ENCODE peak calls at places on chromosomes 2 and 18, in ten cellular contexts. U is sigmoid colon, M is spleen, I is prostate gland, B is HCT116, D is GM23338, L is HL-60, F is SK-N-SH, G is Panc1, A is stomach. V is an unnamed sample.

GRCh38 chr2:42089340-42089925 is 41.6 kb downstream of the PKDCC start:
- DNase-seq in U (peak), M (peak), I (no peak), B (peak), D (peak), L (no peak), F (peak), G (no peak), A (peak), V (peak)

GRCh38 chr2:48343571-48344440 is 186.1 kb upstream of the STON1 start:
- DNase-seq in U (no peak), M (no peak), I (no peak), B (no peak), D (no peak), L (no peak), F (peak), G (peak), A (no peak), V (no peak)

GRCh38 chr18:8662574-8663255 is 42.6 kb upstream of the MTCL1 start:
- DNase-seq in U (no peak), M (no peak), I (no peak), B (no peak), D (no peak), L (no peak), F (no peak), G (no peak), A (no peak), V (no peak)

GRCh38 chr2:202135111-202135874 is 62.2 kb downstream of the KIAA2012 start:
- DNase-seq in U (peak), M (no peak), I (no peak), B (no peak), D (no peak), L (no peak), F (no peak), G (no peak), A (peak), V (peak)

GRCh38 chr18:12968115-12968514 is 20.3 kb downstream of the SEH1L start:
- DNase-seq in U (no peak), M (no peak), I (no peak), B (no peak), D (no peak), L (no peak), F (no peak), G (no peak), A (no peak), V (no peak)

GRCh38 chr18:58535340-58536186 is 93.3 kb downstream of the ALPK2 start:
- DNase-seq in U (no peak), M (no peak), I (no peak), B (no peak), D (no peak), L (no peak), F (no peak), G (no peak), A (no peak), V (no peak)

GRCh38 chr2:170651603-170652002 is 63.5 kb upstream of the SP5 start:
- DNase-seq in U (no peak), M (no peak), I (no peak), B (no peak), D (no peak), L (no peak), F (no peak), G (no peak), A (no peak), V (no peak)

GRCh38 chr18:48002933-48003365 is 72.5 kb upstream of the SMAD2 start:
- DNase-seq in U (no peak), M (peak), I (no peak), B (peak), D (no peak), L (no peak), F (no peak), G (peak), A (peak), V (peak)

GRCh38 chr18:73791081-73791480 is 356.6 kb downstream of the FBXO15 start:
- DNase-seq in U (no peak), M (no peak), I (no peak), B (no peak), D (no peak), L (no peak), F (no peak), G (no peak), A (no peak), V (no peak)

GRCh38 chr2:71453404-71454220 is at the start of gene DYSF:
- DNase-seq in U (peak), M (peak), I (no peak), B (no peak), D (peak), L (no peak), F (peak), G (no peak), A (peak), V (peak)

GRCh38 chr2:124286089-124286783 is 261.1 kb downstream of the CNTNAP5 start:
- DNase-seq in U (no peak), M (no peak), I (no peak), B (no peak), D (peak), L (no peak), F (no peak), G (no peak), A (no peak), V (no peak)

GRCh38 chr18:374735-375168 is 106.9 kb upstream of the THOC1 start:
- DNase-seq in U (peak), M (no peak), I (no peak), B (no peak), D (no peak), L (no peak), F (no peak), G (no peak), A (no peak), V (no peak)

GRCh38 chr2:196000551-196000950 is 68.1 kb downstream of the DNAH7 start:
- DNase-seq in U (no peak), M (no peak), I (no peak), B (no peak), D (no peak), L (no peak), F (no peak), G (no peak), A (no peak), V (no peak)

GRCh38 chr2:10395893-10396292 is 52.2 kb downstream of the ODC1 start:
- DNase-seq in U (no peak), M (peak), I (no peak), B (no peak), D (no peak), L (no peak), F (no peak), G (no peak), A (peak), V (no peak)

GRCh38 chr2:62304429-62305417 is 108.8 kb downstream of the B3GNT2 start:
- DNase-seq in U (no peak), M (peak), I (peak), B (peak), D (peak), L (peak), F (peak), G (no peak), A (peak), V (peak)

GRCh38 chr2:20698916-20699613 is 32.1 kb downstream of the GDF7 start:
- DNase-seq in U (no peak), M (no peak), I (no peak), B (no peak), D (no peak), L (no peak), F (no peak), G (no peak), A (no peak), V (no peak)

GRCh38 chr2:170512271-170512670 is 202.9 kb upstream of the SP5 start:
- DNase-seq in U (no peak), M (no peak), I (peak), B (no peak), D (no peak), L (no peak), F (no peak), G (no peak), A (no peak), V (no peak)

GRCh38 chr2:241272298-241272721 is 43.2 kb downstream of the HDLBP start:
- DNase-seq in U (peak), M (peak), I (peak), B (no peak), D (peak), L (peak), F (peak), G (no peak), A (peak), V (peak)

GRCh38 chr2:113164930-113165585 is 8.7 kb upstream of the PSD4 start:
- DNase-seq in U (no peak), M (peak), I (peak), B (no peak), D (peak), L (no peak), F (no peak), G (no peak), A (no peak), V (no peak)

GRCh38 chr18:54222922-54223567 is 1.4 kb downstream of the MBD2 start:
- DNase-seq in U (no peak), M (no peak), I (peak), B (peak), D (no peak), L (no peak), F (no peak), G (no peak), A (no peak), V (no peak)

GRCh38 chr18:8277270-8277669 is 332.0 kb upstream of the RAB12 start:
- DNase-seq in U (no peak), M (no peak), I (no peak), B (no peak), D (no peak), L (no peak), F (no peak), G (no peak), A (no peak), V (no peak)

GRCh38 chr2:74902281-74902860 is 56.1 kb upstream of the POLE4 start:
- DNase-seq in U (no peak), M (no peak), I (no peak), B (no peak), D (no peak), L (no peak), F (no peak), G (no peak), A (no peak), V (no peak)

GRCh38 chr2:115036818-115037217 is 594.4 kb downstream of the DPP10 start:
- DNase-seq in U (no peak), M (no peak), I (no peak), B (no peak), D (peak), L (no peak), F (no peak), G (no peak), A (no peak), V (no peak)

GRCh38 chr2:149313512-149313972 is 16.8 kb upstream of the LYPD6 start:
- DNase-seq in U (no peak), M (no peak), I (peak), B (peak), D (peak), L (peak), F (peak), G (peak), A (peak), V (peak)

GRCh38 chr2:66574701-66575624 is 140.0 kb downstream of the MEIS1 start:
- DNase-seq in U (peak), M (no peak), I (peak), B (no peak), D (peak), L (no peak), F (peak), G (no peak), A (no peak), V (peak)

GRCh38 chr2:30514861-30515435 is 67.9 kb downstream of the LCLAT1 start:
- DNase-seq in U (no peak), M (no peak), I (no peak), B (no peak), D (no peak), L (no peak), F (no peak), G (no peak), A (no peak), V (no peak)

GRCh38 chr2:151756820-151757219 is 22.5 kb upstream of the NEB start:
- DNase-seq in U (no peak), M (no peak), I (no peak), B (no peak), D (no peak), L (no peak), F (no peak), G (no peak), A (no peak), V (no peak)

GRCh38 chr2:125427721-125428315 is 1228.1 kb upstream of the GYPC start:
- DNase-seq in U (no peak), M (no peak), I (no peak), B (no peak), D (no peak), L (no peak), F (no peak), G (no peak), A (no peak), V (no peak)

GRCh38 chr2:69733338-69734039 is 8.4 kb upstream of the ANXA4 start:
- DNase-seq in U (no peak), M (no peak), I (no peak), B (no peak), D (no peak), L (no peak), F (no peak), G (no peak), A (no peak), V (no peak)

GRCh38 chr18:37483221-37483971 is 82.2 kb downstream of the CELF4 start:
- DNase-seq in U (no peak), M (no peak), I (no peak), B (no peak), D (peak), L (no peak), F (no peak), G (no peak), A (no peak), V (no peak)

GRCh38 chr2:199606193-199606780 is 148.5 kb upstream of the SATB2 start:
- DNase-seq in U (no peak), M (no peak), I (no peak), B (no peak), D (peak), L (no peak), F (peak), G (no peak), A (no peak), V (no peak)

GRCh38 chr2:172415759-172416158 is 11.6 kb upstream of the ITGA6 start:
- DNase-seq in U (no peak), M (no peak), I (no peak), B (no peak), D (no peak), L (no peak), F (no peak), G (no peak), A (no peak), V (no peak)

GRCh38 chr2:176484838-176485237 is 215.6 kb downstream of the MTX2 start:
- DNase-seq in U (no peak), M (no peak), I (peak), B (no peak), D (no peak), L (no peak), F (no peak), G (no peak), A (no peak), V (no peak)

GRCh38 chr2:108607706-108608301 is 73.5 kb downstream of the LIMS1 start:
- DNase-seq in U (no peak), M (no peak), I (peak), B (no peak), D (peak), L (no peak), F (peak), G (no peak), A (peak), V (no peak)

GRCh38 chr2:231621051-231621879 is 28.6 kb downstream of the TEX44 start:
- DNase-seq in U (peak), M (peak), I (peak), B (peak), D (peak), L (no peak), F (no peak), G (no peak), A (no peak), V (peak)

GRCh38 chr18:59454909-59455727 is 96.1 kb upstream of the LMAN1 start:
- DNase-seq in U (no peak), M (no peak), I (no peak), B (no peak), D (no peak), L (no peak), F (peak), G (no peak), A (no peak), V (no peak)

GRCh38 chr18:36415606-36416005 is 118.1 kb downstream of the FHOD3 start:
- DNase-seq in U (no peak), M (no peak), I (no peak), B (no peak), D (no peak), L (no peak), F (no peak), G (no peak), A (no peak), V (no peak)

GRCh38 chr2:238305092-238305862 is 15.0 kb upstream of the TRAF3IP1 start:
- DNase-seq in U (peak), M (no peak), I (no peak), B (no peak), D (peak), L (no peak), F (no peak), G (no peak), A (no peak), V (no peak)
- TF ChIP-seq CTCF in U (no peak), M (no peak), I (peak), B (peak), D (peak), L (peak), F (peak), G (peak), A (peak), V (peak)

GRCh38 chr2:163768881-163769681 is 33.3 kb upstream of the FIGN start:
- DNase-seq in U (no peak), M (no peak), I (no peak), B (no peak), D (no peak), L (no peak), F (no peak), G (no peak), A (no peak), V (no peak)
- TF ChIP-seq POLR2AphosphoS5 in U (no peak), M (no peak), I (no peak), B (no peak), D (no peak), L (no peak), F (no peak), G (no peak), A (no peak), V (no peak)

GRCh38 chr2:227823922-227824321 is 10.3 kb downstream of the CCL20 start:
- DNase-seq in U (no peak), M (no peak), I (no peak), B (no peak), D (no peak), L (no peak), F (no peak), G (no peak), A (no peak), V (no peak)

GRCh38 chr2:227828385-227828990 is 14.8 kb downstream of the CCL20 start:
- DNase-seq in U (no peak), M (no peak), I (no peak), B (no peak), D (no peak), L (no peak), F (no peak), G (no peak), A (no peak), V (no peak)

GRCh38 chr2:227824711-227825110 is 11.1 kb downstream of the CCL20 start:
- DNase-seq in U (no peak), M (no peak), I (no peak), B (no peak), D (no peak), L (no peak), F (no peak), G (no peak), A (no peak), V (no peak)

GRCh38 chr2:227826563-227826962 is 12.9 kb downstream of the CCL20 start:
- DNase-seq in U (no peak), M (no peak), I (no peak), B (no peak), D (no peak), L (no peak), F (no peak), G (no peak), A (no peak), V (no peak)

GRCh38 chr2:227826019-227826521 is 12.4 kb downstream of the CCL20 start:
- DNase-seq in U (no peak), M (no peak), I (peak), B (no peak), D (no peak), L (no peak), F (no peak), G (no peak), A (no peak), V (peak)
- H3K27ac ChIP-seq in U (no peak), M (no peak), I (no peak), B (no peak), D (no peak), L (no peak), F (no peak), G (no peak), A (no peak), V (no peak)

DNA sequence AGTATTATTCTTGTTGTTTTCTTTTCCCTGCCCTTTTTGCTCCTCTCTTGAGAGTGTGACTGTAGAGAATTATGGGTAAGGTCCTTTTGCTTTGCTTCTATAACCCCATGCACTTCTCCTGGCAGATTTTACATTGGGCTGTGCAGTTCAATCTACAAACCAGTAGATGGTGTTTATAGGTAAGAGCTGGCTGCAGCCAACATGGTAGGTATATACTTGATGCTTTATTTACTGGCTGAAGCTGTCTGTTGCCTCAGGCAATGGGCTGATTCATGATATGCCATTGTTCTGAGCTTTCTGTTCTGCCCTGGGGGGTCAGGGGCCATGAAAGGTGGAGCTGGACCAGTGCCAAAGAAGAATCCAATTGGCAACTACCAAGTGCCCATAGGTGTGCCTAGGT is 48.3 kb upstream of the MYL1 start:
- DNase-seq in U (no peak), M (no peak), I (no peak), B (no peak), D (peak), L (no peak), F (no peak), G (no peak), A (no peak), V (no peak)
- TF ChIP-seq CTCF in U (no peak), M (no peak), I (peak), B (peak), D (peak), L (no peak), F (peak), G (peak), A (no peak), V (no peak)

DNA sequence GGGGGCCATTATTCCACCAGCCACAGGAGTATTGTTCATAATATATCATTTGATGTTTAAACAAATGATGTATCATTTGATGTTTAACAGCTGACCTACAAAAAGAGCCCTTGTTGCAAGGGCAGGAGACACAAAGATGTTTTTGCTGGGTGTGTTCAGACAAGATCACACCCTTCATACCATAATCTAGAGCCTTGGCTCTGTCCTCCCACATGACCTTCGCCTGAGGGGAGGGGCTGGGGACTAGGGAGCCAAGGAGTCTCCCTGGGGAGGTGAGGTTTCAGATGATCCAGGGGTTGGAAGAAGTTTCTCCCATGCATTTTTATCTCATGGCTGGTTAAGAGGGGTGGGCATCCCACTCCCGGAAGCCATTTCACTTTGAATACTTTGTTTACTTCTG is 33.5 kb downstream of the CDC42EP3 start:
- DNase-seq in U (no peak), M (no peak), I (no peak), B (no peak), D (no peak), L (no peak), F (no peak), G (no peak), A (no peak), V (no peak)
- TF ChIP-seq POLR2AphosphoS5 in U (no peak), M (no peak), I (no peak), B (no peak), D (no peak), L (no peak), F (no peak), G (no peak), A (no peak), V (no peak)

DNA sequence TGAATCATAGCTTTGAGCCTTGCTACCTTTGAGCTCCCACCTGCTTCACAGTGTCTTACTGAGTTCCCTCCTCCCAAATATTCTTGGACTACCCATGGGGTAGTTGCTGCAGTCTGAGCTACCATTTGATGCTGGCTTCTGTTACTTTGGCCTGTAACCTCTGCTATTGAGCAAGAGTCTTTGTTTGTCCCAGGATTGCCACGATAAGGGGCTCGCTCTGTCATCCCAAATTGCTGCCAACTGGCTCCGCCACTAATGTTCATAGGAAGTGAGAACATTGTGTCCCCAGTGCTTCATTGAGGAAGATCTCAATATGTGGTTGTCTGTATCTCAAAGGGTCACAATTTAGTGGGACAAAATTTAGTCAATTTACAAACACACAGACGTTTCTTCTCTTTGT is 103.8 kb downstream of the TRIM43 start:
- DNase-seq in U (peak), M (no peak), I (no peak), B (no peak), D (no peak), L (no peak), F (no peak), G (no peak), A (no peak), V (no peak)
- H3K27ac ChIP-seq in U (no peak), M (no peak), I (no peak), B (no peak), D (no peak), L (no peak), F (no peak), G (no peak), A (no peak), V (no peak)